ENCODE peak calls at places on chromosomes 3 and 15, in nine cellular contexts. One of them, this sample, is unnamed.

GRCh38 chr3:27630892-27631291 is 91.2 kb downstream of the EOMES start:
- DNase-seq in stimulated activated CD4-positive, alpha-beta T cell treated with anti-CD3 and anti-CD28 coated beads, Interleukin-1b, Interleukin-23, amount 100 ng/mL, for 48 hours: no peak
- DNase-seq in activated CD4-positive, alpha-beta T cell treated with anti-CD3 and anti-CD28 coated beads, Interleukin-2, amount 50 U/mL, for 1 hour: no peak
- DNase-seq in stimulated activated CD8-positive, alpha-beta memory T cell treated with anti-CD3 and anti-CD28 coated beads, Interleukin-4, amount 100 ng/mL, for 1 hour: no peak
- DNase-seq in GM12878: no peak
- DNase-seq in bronchial epithelial cell: peak
- DNase-seq in IMR-90: peak
- DNase-seq in fibroblast of gingiva: no peak
- DNase-seq in nucleus accumbens: no peak
- DNase-seq in this sample: no peak

GRCh38 chr3:194828926-194829325 is 143.2 kb downstream of the FAM43A start:
- DNase-seq in GM12878: no peak
- DNase-seq in nucleus accumbens: no peak
- DNase-seq in bronchial epithelial cell: no peak
- DNase-seq in stimulated activated CD8-positive, alpha-beta memory T cell treated with anti-CD3 and anti-CD28 coated beads, Interleukin-4, amount 100 ng/mL, for 1 hour: no peak
- DNase-seq in stimulated activated CD4-positive, alpha-beta T cell treated with anti-CD3 and anti-CD28 coated beads, Interleukin-1b, Interleukin-23, amount 100 ng/mL, for 48 hours: no peak
- DNase-seq in fibroblast of gingiva: no peak
- DNase-seq in activated CD4-positive, alpha-beta T cell treated with anti-CD3 and anti-CD28 coated beads, Interleukin-2, amount 50 U/mL, for 1 hour: no peak
- DNase-seq in IMR-90: no peak
- DNase-seq in this sample: no peak

GRCh38 chr3:153277029-153277428 is 115.0 kb downstream of the RAP2B start:
- DNase-seq in activated CD4-positive, alpha-beta T cell treated with anti-CD3 and anti-CD28 coated beads, Interleukin-2, amount 50 U/mL, for 1 hour: no peak
- DNase-seq in nucleus accumbens: no peak
- DNase-seq in stimulated activated CD4-positive, alpha-beta T cell treated with anti-CD3 and anti-CD28 coated beads, Interleukin-1b, Interleukin-23, amount 100 ng/mL, for 48 hours: no peak
- DNase-seq in bronchial epithelial cell: peak
- DNase-seq in GM12878: no peak
- DNase-seq in stimulated activated CD8-positive, alpha-beta memory T cell treated with anti-CD3 and anti-CD28 coated beads, Interleukin-4, amount 100 ng/mL, for 1 hour: no peak
- DNase-seq in fibroblast of gingiva: no peak
- DNase-seq in IMR-90: no peak
- DNase-seq in this sample: no peak

GRCh38 chr3:144677118-144677517 is 705.5 kb downstream of the DIPK2A start:
- DNase-seq in bronchial epithelial cell: no peak
- DNase-seq in fibroblast of gingiva: peak
- DNase-seq in stimulated activated CD4-positive, alpha-beta T cell treated with anti-CD3 and anti-CD28 coated beads, Interleukin-1b, Interleukin-23, amount 100 ng/mL, for 48 hours: no peak
- DNase-seq in GM12878: no peak
- DNase-seq in nucleus accumbens: no peak
- DNase-seq in IMR-90: peak
- DNase-seq in activated CD4-positive, alpha-beta T cell treated with anti-CD3 and anti-CD28 coated beads, Interleukin-2, amount 50 U/mL, for 1 hour: no peak
- DNase-seq in stimulated activated CD8-positive, alpha-beta memory T cell treated with anti-CD3 and anti-CD28 coated beads, Interleukin-4, amount 100 ng/mL, for 1 hour: no peak
- DNase-seq in this sample: no peak

GRCh38 chr3:430186-430585 is 233.6 kb downstream of the CHL1 start:
- DNase-seq in activated CD4-positive, alpha-beta T cell treated with anti-CD3 and anti-CD28 coated beads, Interleukin-2, amount 50 U/mL, for 1 hour: no peak
- DNase-seq in stimulated activated CD8-positive, alpha-beta memory T cell treated with anti-CD3 and anti-CD28 coated beads, Interleukin-4, amount 100 ng/mL, for 1 hour: no peak
- DNase-seq in IMR-90: no peak
- DNase-seq in GM12878: no peak
- DNase-seq in nucleus accumbens: no peak
- DNase-seq in fibroblast of gingiva: no peak
- DNase-seq in bronchial epithelial cell: peak
- DNase-seq in stimulated activated CD4-positive, alpha-beta T cell treated with anti-CD3 and anti-CD28 coated beads, Interleukin-1b, Interleukin-23, amount 100 ng/mL, for 48 hours: no peak
- DNase-seq in this sample: no peak

GRCh38 chr3:107740992-107741896 is 218.5 kb downstream of the BBX start:
- DNase-seq in nucleus accumbens: no peak
- DNase-seq in bronchial epithelial cell: peak
- DNase-seq in stimulated activated CD4-positive, alpha-beta T cell treated with anti-CD3 and anti-CD28 coated beads, Interleukin-1b, Interleukin-23, amount 100 ng/mL, for 48 hours: no peak
- DNase-seq in IMR-90: peak
- DNase-seq in activated CD4-positive, alpha-beta T cell treated with anti-CD3 and anti-CD28 coated beads, Interleukin-2, amount 50 U/mL, for 1 hour: no peak
- DNase-seq in fibroblast of gingiva: peak
- DNase-seq in stimulated activated CD8-positive, alpha-beta memory T cell treated with anti-CD3 and anti-CD28 coated beads, Interleukin-4, amount 100 ng/mL, for 1 hour: no peak
- DNase-seq in GM12878: no peak
- DNase-seq in this sample: no peak

GRCh38 chr3:61608072-61608471 is 46.7 kb downstream of the PTPRG start:
- DNase-seq in nucleus accumbens: no peak
- DNase-seq in bronchial epithelial cell: no peak
- DNase-seq in IMR-90: no peak
- DNase-seq in activated CD4-positive, alpha-beta T cell treated with anti-CD3 and anti-CD28 coated beads, Interleukin-2, amount 50 U/mL, for 1 hour: no peak
- DNase-seq in fibroblast of gingiva: no peak
- DNase-seq in stimulated activated CD8-positive, alpha-beta memory T cell treated with anti-CD3 and anti-CD28 coated beads, Interleukin-4, amount 100 ng/mL, for 1 hour: no peak
- DNase-seq in stimulated activated CD4-positive, alpha-beta T cell treated with anti-CD3 and anti-CD28 coated beads, Interleukin-1b, Interleukin-23, amount 100 ng/mL, for 48 hours: no peak
- DNase-seq in GM12878: no peak
- DNase-seq in this sample: no peak

GRCh38 chr15:99336794-99337193 is 85.5 kb downstream of the LRRC28 start:
- DNase-seq in nucleus accumbens: no peak
- DNase-seq in stimulated activated CD8-positive, alpha-beta memory T cell treated with anti-CD3 and anti-CD28 coated beads, Interleukin-4, amount 100 ng/mL, for 1 hour: no peak
- DNase-seq in bronchial epithelial cell: no peak
- DNase-seq in fibroblast of gingiva: no peak
- DNase-seq in GM12878: no peak
- DNase-seq in stimulated activated CD4-positive, alpha-beta T cell treated with anti-CD3 and anti-CD28 coated beads, Interleukin-1b, Interleukin-23, amount 100 ng/mL, for 48 hours: no peak
- DNase-seq in activated CD4-positive, alpha-beta T cell treated with anti-CD3 and anti-CD28 coated beads, Interleukin-2, amount 50 U/mL, for 1 hour: no peak
- DNase-seq in IMR-90: no peak
- DNase-seq in this sample: no peak

GRCh38 chr3:190566043-190566933 is 52.4 kb downstream of the IL1RAP start:
- DNase-seq in bronchial epithelial cell: peak
- DNase-seq in nucleus accumbens: peak
- DNase-seq in stimulated activated CD4-positive, alpha-beta T cell treated with anti-CD3 and anti-CD28 coated beads, Interleukin-1b, Interleukin-23, amount 100 ng/mL, for 48 hours: peak
- DNase-seq in IMR-90: peak
- DNase-seq in fibroblast of gingiva: peak
- DNase-seq in stimulated activated CD8-positive, alpha-beta memory T cell treated with anti-CD3 and anti-CD28 coated beads, Interleukin-4, amount 100 ng/mL, for 1 hour: no peak
- DNase-seq in activated CD4-positive, alpha-beta T cell treated with anti-CD3 and anti-CD28 coated beads, Interleukin-2, amount 50 U/mL, for 1 hour: no peak
- DNase-seq in GM12878: no peak
- DNase-seq in this sample: no peak

GRCh38 chr3:128296469-128297251 is 143.4 kb downstream of the EEFSEC start:
- DNase-seq in fibroblast of gingiva: no peak
- DNase-seq in bronchial epithelial cell: no peak
- DNase-seq in IMR-90: no peak
- DNase-seq in activated CD4-positive, alpha-beta T cell treated with anti-CD3 and anti-CD28 coated beads, Interleukin-2, amount 50 U/mL, for 1 hour: no peak
- DNase-seq in stimulated activated CD8-positive, alpha-beta memory T cell treated with anti-CD3 and anti-CD28 coated beads, Interleukin-4, amount 100 ng/mL, for 1 hour: no peak
- DNase-seq in stimulated activated CD4-positive, alpha-beta T cell treated with anti-CD3 and anti-CD28 coated beads, Interleukin-1b, Interleukin-23, amount 100 ng/mL, for 48 hours: no peak
- DNase-seq in nucleus accumbens: no peak
- DNase-seq in GM12878: no peak
- DNase-seq in this sample: no peak

GRCh38 chr15:99361541-99362185 is 110.4 kb downstream of the LRRC28 start:
- DNase-seq in stimulated activated CD4-positive, alpha-beta T cell treated with anti-CD3 and anti-CD28 coated beads, Interleukin-1b, Interleukin-23, amount 100 ng/mL, for 48 hours: no peak
- DNase-seq in activated CD4-positive, alpha-beta T cell treated with anti-CD3 and anti-CD28 coated beads, Interleukin-2, amount 50 U/mL, for 1 hour: no peak
- DNase-seq in bronchial epithelial cell: peak
- DNase-seq in IMR-90: peak
- DNase-seq in GM12878: no peak
- DNase-seq in fibroblast of gingiva: peak
- DNase-seq in stimulated activated CD8-positive, alpha-beta memory T cell treated with anti-CD3 and anti-CD28 coated beads, Interleukin-4, amount 100 ng/mL, for 1 hour: no peak
- DNase-seq in nucleus accumbens: no peak
- DNase-seq in this sample: no peak

GRCh38 chr3:73656241-73656890 is 31.6 kb upstream of the PDZRN3 start:
- DNase-seq in IMR-90: peak
- DNase-seq in nucleus accumbens: no peak
- DNase-seq in activated CD4-positive, alpha-beta T cell treated with anti-CD3 and anti-CD28 coated beads, Interleukin-2, amount 50 U/mL, for 1 hour: no peak
- DNase-seq in bronchial epithelial cell: no peak
- DNase-seq in fibroblast of gingiva: peak
- DNase-seq in stimulated activated CD4-positive, alpha-beta T cell treated with anti-CD3 and anti-CD28 coated beads, Interleukin-1b, Interleukin-23, amount 100 ng/mL, for 48 hours: no peak
- DNase-seq in stimulated activated CD8-positive, alpha-beta memory T cell treated with anti-CD3 and anti-CD28 coated beads, Interleukin-4, amount 100 ng/mL, for 1 hour: no peak
- DNase-seq in GM12878: no peak
- DNase-seq in this sample: no peak

GRCh38 chr15:63933522-63933921 is 99.8 kb upstream of the HERC1 start:
- DNase-seq in fibroblast of gingiva: no peak
- DNase-seq in GM12878: no peak
- DNase-seq in bronchial epithelial cell: peak
- DNase-seq in IMR-90: peak
- DNase-seq in stimulated activated CD8-positive, alpha-beta memory T cell treated with anti-CD3 and anti-CD28 coated beads, Interleukin-4, amount 100 ng/mL, for 1 hour: no peak
- DNase-seq in nucleus accumbens: no peak
- DNase-seq in activated CD4-positive, alpha-beta T cell treated with anti-CD3 and anti-CD28 coated beads, Interleukin-2, amount 50 U/mL, for 1 hour: no peak
- DNase-seq in stimulated activated CD4-positive, alpha-beta T cell treated with anti-CD3 and anti-CD28 coated beads, Interleukin-1b, Interleukin-23, amount 100 ng/mL, for 48 hours: peak
- DNase-seq in this sample: no peak

GRCh38 chr3:37519661-37520060 is 342.0 kb upstream of the CTDSPL start:
- DNase-seq in GM12878: no peak
- DNase-seq in stimulated activated CD4-positive, alpha-beta T cell treated with anti-CD3 and anti-CD28 coated beads, Interleukin-1b, Interleukin-23, amount 100 ng/mL, for 48 hours: no peak
- DNase-seq in IMR-90: no peak
- DNase-seq in fibroblast of gingiva: no peak
- DNase-seq in bronchial epithelial cell: no peak
- DNase-seq in stimulated activated CD8-positive, alpha-beta memory T cell treated with anti-CD3 and anti-CD28 coated beads, Interleukin-4, amount 100 ng/mL, for 1 hour: no peak
- DNase-seq in nucleus accumbens: no peak
- DNase-seq in activated CD4-positive, alpha-beta T cell treated with anti-CD3 and anti-CD28 coated beads, Interleukin-2, amount 50 U/mL, for 1 hour: no peak
- DNase-seq in this sample: no peak

GRCh38 chr3:141410861-141411771 is 42.8 kb downstream of the ZBTB38 start:
- DNase-seq in activated CD4-positive, alpha-beta T cell treated with anti-CD3 and anti-CD28 coated beads, Interleukin-2, amount 50 U/mL, for 1 hour: peak
- DNase-seq in bronchial epithelial cell: peak
- DNase-seq in fibroblast of gingiva: peak
- DNase-seq in stimulated activated CD4-positive, alpha-beta T cell treated with anti-CD3 and anti-CD28 coated beads, Interleukin-1b, Interleukin-23, amount 100 ng/mL, for 48 hours: no peak
- DNase-seq in IMR-90: peak
- DNase-seq in stimulated activated CD8-positive, alpha-beta memory T cell treated with anti-CD3 and anti-CD28 coated beads, Interleukin-4, amount 100 ng/mL, for 1 hour: no peak
- DNase-seq in nucleus accumbens: no peak
- DNase-seq in GM12878: no peak
- DNase-seq in this sample: no peak

GRCh38 chr3:81864273-81864672 is 102.8 kb upstream of the GBE1 start:
- DNase-seq in stimulated activated CD4-positive, alpha-beta T cell treated with anti-CD3 and anti-CD28 coated beads, Interleukin-1b, Interleukin-23, amount 100 ng/mL, for 48 hours: no peak
- DNase-seq in nucleus accumbens: no peak
- DNase-seq in stimulated activated CD8-positive, alpha-beta memory T cell treated with anti-CD3 and anti-CD28 coated beads, Interleukin-4, amount 100 ng/mL, for 1 hour: no peak
- DNase-seq in activated CD4-positive, alpha-beta T cell treated with anti-CD3 and anti-CD28 coated beads, Interleukin-2, amount 50 U/mL, for 1 hour: no peak
- DNase-seq in IMR-90: no peak
- DNase-seq in bronchial epithelial cell: no peak
- DNase-seq in GM12878: no peak
- DNase-seq in fibroblast of gingiva: no peak
- DNase-seq in this sample: peak

GRCh38 chr15:75149911-75150709 is 51.6 kb upstream of the C15orf39 start:
- DNase-seq in bronchial epithelial cell: peak
- DNase-seq in IMR-90: peak
- DNase-seq in nucleus accumbens: no peak
- DNase-seq in activated CD4-positive, alpha-beta T cell treated with anti-CD3 and anti-CD28 coated beads, Interleukin-2, amount 50 U/mL, for 1 hour: no peak
- DNase-seq in stimulated activated CD4-positive, alpha-beta T cell treated with anti-CD3 and anti-CD28 coated beads, Interleukin-1b, Interleukin-23, amount 100 ng/mL, for 48 hours: no peak
- DNase-seq in GM12878: no peak
- DNase-seq in stimulated activated CD8-positive, alpha-beta memory T cell treated with anti-CD3 and anti-CD28 coated beads, Interleukin-4, amount 100 ng/mL, for 1 hour: no peak
- DNase-seq in fibroblast of gingiva: peak
- DNase-seq in this sample: no peak